ENCODE peak calls at places on chromosomes 13 and 19, in eight cellular contexts. P is aorta; S is body of pancreas; T is astrocyte; J is left ventricle myocardium inferior; B is lower lobe of right lung; M is effector memory CD4-positive, alpha-beta T cell; V is trophoblast cell. X is an unnamed sample.

GRCh38 chr13:41456768-41457588 is at the start of gene RGCC:
- DNase-seq in J (peak; percentile 81), M (peak; percentile 95), P (peak; percentile 95), T (peak; percentile 50), V (peak; percentile 81), B (peak; percentile 93), S (peak; percentile 62), X (peak; percentile 46)

GRCh38 chr13:49098771-49099512 is 121.2 kb upstream of the MLNR start:
- DNase-seq in M (no peak), B (no peak), P (no peak), S (no peak), J (no peak), V (no peak), T (no peak), X (no peak)

GRCh38 chr13:38602261-38602660 is 84.6 kb upstream of the FREM2 start:
- DNase-seq in B (no peak), P (no peak), J (no peak), S (no peak), M (no peak), T (peak; percentile 16), V (no peak), X (no peak)

GRCh38 chr19:38684862-38685665 is 37.6 kb downstream of the ACTN4 start:
- DNase-seq in S (no peak), P (no peak), B (no peak), M (no peak), V (no peak), J (no peak), T (no peak), X (no peak)

GRCh38 chr13:91220872-91221271 is 126.6 kb upstream of the MIR17HG start:
- DNase-seq in T (no peak), B (no peak), J (no peak), V (no peak), P (no peak), M (no peak), S (no peak), X (no peak)

GRCh38 chr13:99172951-99173350 is 27.7 kb upstream of the UBAC2 start:
- DNase-seq in S (no peak), T (no peak), B (no peak), V (no peak), J (no peak), P (no peak), M (no peak), X (no peak)

GRCh38 chr13:21670006-21670882 is 629 bp upstream of the FGF9 start:
- DNase-seq in M (peak; percentile 39), J (peak; percentile 53), T (peak; percentile 46), P (peak; percentile 84), V (no peak), S (peak; percentile 46), B (peak; percentile 62), X (peak; percentile 59)

GRCh38 chr13:71695662-71696061 is 171.3 kb downstream of the DACH1 start:
- DNase-seq in B (no peak), T (no peak), V (no peak), M (no peak), J (no peak), P (no peak), S (no peak), X (no peak)

GRCh38 chr19:10587022-10587838 is at the start of gene AP1M2:
- DNase-seq in T (no peak), J (no peak), S (peak; percentile 66), P (no peak), M (no peak), V (peak; percentile 63), B (peak; percentile 73), X (no peak)

GRCh38 chr19:18320865-18321728 is 1.8 kb downstream of the LSM4 start:
- DNase-seq in J (peak; percentile 28), V (no peak), M (no peak), T (no peak), P (no peak), S (no peak), B (peak; percentile 65), X (no peak)
- H3K4me1 ChIP-seq in J (peaks cover 69% of the 10 kb centered on the region), V (peaks cover 33% of the 10 kb centered on the region), M (peaks cover 53% of the 10 kb centered on the region), T (peaks cover 26% of the 10 kb centered on the region), P (no peaks in the 10 kb centered on the region), S (peaks cover 57% of the 10 kb centered on the region), B (peaks cover 66% of the 10 kb centered on the region), X (peaks cover 43% of the 10 kb centered on the region)

DNA sequence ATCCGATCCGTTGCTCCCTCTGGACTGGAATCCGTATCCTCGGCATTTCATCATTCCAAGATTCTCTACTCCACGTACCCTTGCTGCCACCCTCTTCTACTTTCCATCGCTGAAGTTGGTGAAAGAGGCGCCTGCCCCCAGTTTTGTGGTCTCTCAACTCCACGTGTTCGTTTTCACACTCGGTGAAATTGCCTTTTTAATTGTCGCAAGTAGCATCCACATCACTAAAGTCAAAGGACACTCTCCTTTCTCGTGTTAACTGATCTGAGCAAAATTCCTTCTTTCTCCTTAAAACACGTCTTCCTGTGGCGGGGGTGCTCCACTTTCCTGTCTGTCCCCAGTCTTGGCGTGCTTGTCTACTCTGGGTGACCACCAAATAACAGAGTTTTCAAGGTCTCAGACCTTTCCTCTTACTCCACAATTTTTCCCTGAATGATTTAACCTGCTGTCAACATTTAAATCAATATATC is 1.1 kb upstream of the TMTC4 start:
- DNase-seq in M (no peak), P (no peak), B (no peak), T (no peak), V (no peak), S (no peak), J (no peak), X (no peak)
- H3K4me3 ChIP-seq in M (peak overlapping the region; percentile 85), P (peak overlapping the region; percentile 82), B (peak overlapping the region; percentile 94), T (peak overlapping the region; percentile 72), V (no peak overlapping the region), S (no peak overlapping the region), J (peak overlapping the region; percentile 93), X (peak overlapping the region; percentile 100)

GRCh38 chr19:4579389-4579788 is 19.9 kb upstream of the SEMA6B start:
- DNase-seq in P (no peak), V (no peak), M (no peak), J (no peak), S (no peak), T (no peak), B (no peak), X (no peak)

GRCh38 chr19:4575267-4575793 is 15.8 kb upstream of the SEMA6B start:
- DNase-seq in M (no peak), B (no peak), T (peak; percentile 78), J (peak; percentile 68), S (peak; percentile 57), V (no peak), P (peak; percentile 88), X (peak; percentile 74)

GRCh38 chr19:4578552-4579248 is 19.2 kb upstream of the SEMA6B start:
- DNase-seq in T (no peak), J (no peak), S (no peak), V (no peak), B (no peak), P (no peak), M (no peak), X (no peak)

GRCh38 chr19:4575978-4576933 is 16.8 kb upstream of the SEMA6B start:
- DNase-seq in M (peak; percentile 36), J (peak; percentile 68), S (peak; percentile 63), P (peak; percentile 87), T (peak; percentile 17), B (no peak), V (peak; percentile 55), X (peak; percentile 73)

DNA sequence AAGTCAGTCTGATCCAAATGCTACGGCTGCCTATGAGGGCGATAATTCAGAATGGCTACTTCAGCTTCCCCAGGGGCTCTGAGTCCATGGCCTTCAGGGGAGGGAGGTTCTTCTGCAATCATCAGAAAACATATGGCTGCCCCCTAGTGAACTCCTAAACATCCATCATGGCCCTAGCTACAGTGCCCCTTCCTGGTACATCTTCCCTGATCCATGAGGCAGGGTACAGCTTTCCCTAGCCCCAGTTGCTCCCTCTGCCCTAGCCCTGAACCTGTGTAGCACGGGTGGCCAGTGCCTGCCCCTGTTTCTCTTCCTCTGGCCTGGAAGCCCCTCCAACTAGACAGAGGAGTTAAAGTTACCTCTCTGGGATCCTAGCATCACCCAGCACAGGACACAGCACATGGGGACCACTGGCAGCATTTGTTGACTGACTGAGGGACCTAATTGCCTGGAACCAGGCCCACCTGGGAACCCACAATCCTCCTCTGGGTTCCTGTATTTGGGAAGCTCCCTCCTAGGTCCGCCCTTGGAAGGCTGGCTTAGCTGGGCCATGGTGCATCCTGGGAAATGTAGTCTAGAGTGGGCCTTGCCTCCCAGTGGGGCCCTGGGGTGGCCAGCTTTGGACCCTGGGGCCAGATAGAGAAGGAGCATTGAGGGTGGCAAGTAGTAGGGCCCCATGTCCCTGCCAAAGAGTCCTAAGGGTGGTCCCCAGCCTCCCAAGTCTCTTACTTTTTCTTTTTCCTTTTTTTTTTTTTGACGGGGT is 17.7 kb upstream of the SEMA6B start:
- DNase-seq in P (no peak), M (no peak), J (no peak), B (no peak), T (no peak), S (no peak), V (no peak), X (no peak)
- H3K27ac ChIP-seq in P (no peak overlapping the region), M (no peak overlapping the region), J (no peak overlapping the region), B (no peak overlapping the region), T (no peak overlapping the region), S (no peak overlapping the region), V (no peak overlapping the region), X (peak overlapping the region; percentile 22)

DNA sequence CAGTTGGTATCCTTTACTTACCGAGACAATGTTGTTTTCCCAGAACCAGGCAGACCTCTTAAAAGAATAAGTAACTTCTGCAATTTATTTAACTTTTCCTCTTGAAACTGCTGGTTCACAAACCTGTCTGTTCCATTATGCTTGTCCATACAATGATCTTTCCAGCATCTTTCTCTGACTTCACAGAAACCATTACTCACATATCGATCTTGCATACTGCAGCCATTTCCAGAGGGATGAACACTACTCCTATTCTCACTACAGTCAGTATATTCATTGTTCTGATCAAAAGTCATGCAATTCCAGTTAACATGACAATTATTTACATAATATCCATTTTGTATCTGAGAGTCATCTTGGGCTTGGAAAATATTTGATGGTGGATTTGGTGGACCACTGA is 2.8 kb downstream of the N4BP2L2 start:
- DNase-seq in V (no peak), P (no peak), S (no peak), M (no peak), J (no peak), T (no peak), B (no peak), X (no peak)
- H3K4me1 ChIP-seq in V (no peaks in the 10 kb centered on the region), P (peaks cover 4% of the 10 kb centered on the region), S (peaks cover 39% of the 10 kb centered on the region), M (peaks cover 25% of the 10 kb centered on the region), J (peaks cover 84% of the 10 kb centered on the region), T (no peaks in the 10 kb centered on the region), B (peaks cover 64% of the 10 kb centered on the region), X (peaks cover 33% of the 10 kb centered on the region)

GRCh38 chr19:49434907-49435577 is 6.3 kb downstream of the SLC17A7 start:
- DNase-seq in P (no peak), J (no peak), B (no peak), T (no peak), S (no peak), M (no peak), V (no peak), X (no peak)
- H3K4me3 ChIP-seq in P (no peak overlapping the region), J (no peak overlapping the region), B (no peak overlapping the region), T (no peak overlapping the region), S (no peak overlapping the region), M (no peak overlapping the region), V (peak overlapping the region; percentile 16), X (no peak overlapping the region)

GRCh38 chr19:55232986-55233385 is 4.4 kb upstream of the TMEM86B start:
- DNase-seq in V (no peak), M (no peak), J (no peak), S (no peak), P (no peak), B (no peak), T (no peak), X (no peak)
- H3K27ac ChIP-seq in V (no peak overlapping the region), M (no peak overlapping the region), J (no peak overlapping the region), S (no peak overlapping the region), P (no peak overlapping the region), B (no peak overlapping the region), T (no peak overlapping the region), X (no peak overlapping the region)

X was measured in adrenal gland.